ENCODE peak calls at places on chromosomes 5 and 9, in ten cellular contexts. G, W, L, C, K, P, E, Z, O and R are unnamed samples. For H3K4me1, the result is how much of the 10 kb centered on the place peaks cover.

GRCh38 chr5:35009657-35010056 is 38.1 kb downstream of the AGXT2 start:
- DNase-seq in G (no peak), O (no peak), P (no peak), L (no peak), Z (no peak), C (no peak), E (peak), K (no peak), W (no peak), R (no peak)

GRCh38 chr5:9170026-9170425 is 375.8 kb downstream of the SEMA5A start:
- DNase-seq in E (no peak), K (no peak), G (no peak), P (no peak), C (no peak), W (no peak), L (no peak), O (no peak), Z (no peak), R (no peak)

GRCh38 chr5:114857951-114858401 is 311.7 kb downstream of the TRIM36 start:
- DNase-seq in Z (no peak), E (no peak), W (no peak), P (no peak), C (peak), K (no peak), G (no peak), O (no peak), L (peak), R (no peak)

GRCh38 chr9:13279284-13280162 is at the start of gene MPDZ:
- DNase-seq in W (no peak), Z (no peak), P (peak), E (peak), O (peak), L (peak), C (peak), G (peak), K (peak), R (no peak)

GRCh38 chr9:37511006-37511714 is 25.4 kb downstream of the POLR1E start:
- DNase-seq in E (no peak), O (no peak), K (no peak), G (no peak), L (peak), W (no peak), C (no peak), P (peak), Z (no peak), R (peak)

GRCh38 chr9:69013404-69013727 is 547 bp downstream of the PRKACG start:
- DNase-seq in W (no peak), K (no peak), G (no peak), C (no peak), P (no peak), O (no peak), E (no peak), Z (no peak), L (no peak), R (no peak)

GRCh38 chr5:171309276-171309525 is 153 bp downstream of the TLX3 start:
- DNase-seq in O (no peak), K (no peak), W (no peak), E (no peak), G (no peak), C (no peak), Z (no peak), P (no peak), L (no peak), R (no peak)

GRCh38 chr9:112711050-112711689 is 6.7 kb downstream of the INIP start:
- DNase-seq in Z (no peak), W (no peak), C (no peak), L (peak), O (no peak), G (no peak), P (peak), K (no peak), E (peak), R (peak)

GRCh38 chr5:148482697-148483462 is 99.1 kb downstream of the FBXO38 start:
- DNase-seq in W (peak), G (no peak), E (peak), Z (peak), C (peak), K (peak), P (peak), O (no peak), L (peak), R (peak)

DNA sequence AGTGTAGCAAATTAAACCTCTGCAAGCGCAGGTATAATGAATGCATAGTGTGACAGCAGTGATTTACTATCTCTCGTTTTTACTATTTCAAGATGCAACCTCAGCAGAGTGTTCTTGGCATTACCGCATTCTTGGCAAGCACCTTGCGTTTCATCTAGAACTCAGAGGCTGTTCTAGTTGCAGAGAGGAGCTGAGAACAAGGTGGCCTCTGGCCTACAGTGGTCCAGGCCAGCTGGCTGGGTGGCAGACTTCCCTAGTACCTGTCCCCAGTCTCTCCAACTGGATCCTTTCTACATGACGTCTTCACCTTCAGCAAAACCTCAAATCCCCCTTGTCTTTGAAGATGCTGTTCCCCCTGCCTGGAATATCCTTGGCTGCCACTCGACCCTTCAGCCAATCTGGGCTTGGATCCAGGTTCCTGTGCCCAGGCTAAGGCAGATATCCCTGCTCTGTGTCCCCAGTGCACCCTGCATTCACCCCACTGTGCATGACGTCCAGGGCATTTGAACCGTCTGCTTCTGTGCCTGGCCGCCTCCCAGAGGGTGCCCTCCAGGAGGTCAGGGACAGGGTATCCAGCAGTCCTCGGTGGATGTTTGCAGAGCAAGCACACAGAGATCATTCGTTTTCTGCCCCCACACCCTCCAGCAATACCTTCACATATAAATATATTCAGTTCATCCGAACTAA is 120.4 kb upstream of the CPEB4 start:
- DNase-seq in L (no peak), P (no peak), K (peak), W (no peak), G (no peak), E (no peak), C (peak), O (no peak), Z (no peak), R (no peak)
- H3K4me3 ChIP-seq in L (no peak), P (no peak), K (no peak), W (no peak), G (no peak), E (no peak), C (no peak), O (no peak), Z (no peak), R (no peak)

GRCh38 chr9:97633859-97634485 is 351 bp downstream of the NCBP1 start:
- DNase-seq in O (no peak), E (no peak), Z (no peak), C (no peak), L (no peak), P (no peak), G (no peak), K (no peak), W (no peak), R (peak)

GRCh38 chr9:97636903-97637302 is 3.3 kb downstream of the NCBP1 start:
- DNase-seq in K (no peak), C (no peak), O (no peak), P (no peak), G (no peak), L (no peak), E (no peak), Z (no peak), W (no peak), R (no peak)

GRCh38 chr9:97632406-97632991 is 669 bp downstream of the TSTD2 start:
- DNase-seq in W (peak), G (peak), P (peak), O (peak), L (peak), C (peak), E (peak), Z (no peak), K (peak), R (no peak)

GRCh38 chr9:97632992-97633858 is at the start of the genes NCBP1 and TSTD2:
- DNase-seq in W (peak), O (peak), G (peak), K (peak), E (peak), P (peak), C (peak), Z (peak), L (peak), R (peak)

GRCh38 chr9:97635026-97635425 is 1.4 kb downstream of the NCBP1 start:
- DNase-seq in P (no peak), C (no peak), K (no peak), W (no peak), L (no peak), Z (no peak), O (no peak), E (no peak), G (no peak), R (no peak)
- H3K4me1 ChIP-seq in P (under half), C (half or more), K (under half), W (under half), L (under half), Z (half or more), O (under half), E (under half), G (under half), R (under half)

GRCh38 chr5:137751869-137752491 is 2.2 kb downstream of the HNRNPA0 start:
- DNase-seq in W (no peak), O (no peak), L (peak), K (peak), C (no peak), P (peak), G (no peak), Z (peak), E (peak), R (peak)

GRCh38 chr5:137753227-137753985 is 757 bp downstream of the HNRNPA0 start:
- DNase-seq in L (peak), E (no peak), K (peak), P (peak), G (peak), C (peak), O (peak), Z (peak), W (peak), R (peak)

GRCh38 chr5:137753986-137754235 is 252 bp downstream of the HNRNPA0 start:
- DNase-seq in Z (no peak), L (no peak), E (no peak), G (no peak), O (no peak), K (no peak), P (no peak), C (no peak), W (no peak), R (no peak)

GRCh38 chr5:137754236-137754960 is at the start of gene HNRNPA0:
- DNase-seq in K (peak), C (peak), P (peak), L (peak), Z (peak), O (peak), E (peak), W (peak), G (peak), R (peak)

GRCh38 chr5:137752873-137753226 is 1.3 kb downstream of the HNRNPA0 start:
- DNase-seq in G (no peak), L (no peak), P (no peak), K (peak), Z (no peak), C (no peak), O (no peak), W (no peak), E (peak), R (peak)
- H3K4me3 ChIP-seq in G (peak), L (peak), P (peak), K (peak), Z (peak), C (peak), O (peak), W (peak), E (peak), R (peak)

GRCh38 chr9:91803143-91803940 is 146.7 kb downstream of the ROR2 start:
- DNase-seq in O (peak), G (no peak), P (no peak), W (no peak), Z (no peak), L (no peak), C (no peak), K (no peak), E (peak), R (no peak)

GRCh38 chr9:91807640-91808246 is 142.3 kb downstream of the ROR2 start:
- DNase-seq in O (peak), W (no peak), K (no peak), Z (no peak), C (peak), L (no peak), P (no peak), E (no peak), G (no peak), R (no peak)

GRCh38 chr9:91803970-91804752 is 145.9 kb downstream of the ROR2 start:
- DNase-seq in E (no peak), L (no peak), W (no peak), G (no peak), O (peak), P (no peak), K (no peak), C (no peak), Z (no peak), R (no peak)

GRCh38 chr9:91802391-91802790 is 147.6 kb downstream of the ROR2 start:
- DNase-seq in P (no peak), E (peak), K (no peak), W (no peak), O (peak), Z (no peak), C (peak), G (no peak), L (no peak), R (no peak)

GRCh38 chr9:91805031-91805430 is 145.0 kb downstream of the ROR2 start:
- DNase-seq in E (no peak), K (no peak), L (no peak), C (peak), G (no peak), Z (no peak), P (no peak), W (no peak), O (peak), R (no peak)
- H3K4me1 ChIP-seq in E (under half), K (under half), L (under half), C (under half), G (under half), Z (under half), P (under half), W (under half), O (under half), R (under half)

DNA sequence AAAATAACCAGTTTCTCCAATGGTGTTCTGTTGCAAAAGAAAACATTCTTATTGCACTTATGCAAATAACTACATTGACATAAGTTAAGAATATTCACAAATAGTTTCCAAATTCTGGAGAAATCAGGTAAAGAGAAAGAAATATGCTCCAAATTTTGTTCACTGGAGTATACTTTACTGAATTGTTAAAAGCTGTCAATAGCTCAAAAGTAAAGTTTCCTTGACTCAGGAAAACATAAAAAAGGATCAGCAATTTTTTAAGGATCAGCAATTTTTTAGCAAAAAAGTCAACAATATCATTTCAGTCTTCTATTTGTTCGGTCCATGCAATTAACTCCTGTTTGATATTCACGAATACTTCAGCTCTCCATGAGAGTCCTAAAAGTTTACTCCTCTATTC is 51.6 kb downstream of the ANXA2R start:
- DNase-seq in Z (no peak), C (no peak), G (no peak), L (no peak), W (no peak), E (no peak), K (no peak), P (no peak), O (no peak), R (no peak)
- H3K4me3 ChIP-seq in Z (peak), C (no peak), G (no peak), L (no peak), W (peak), E (no peak), K (no peak), P (no peak), O (no peak), R (no peak)

GRCh38 chr9:90772381-90772780 is 29.2 kb upstream of the SYK start:
- DNase-seq in G (no peak), W (no peak), C (no peak), O (no peak), Z (no peak), E (no peak), P (no peak), L (no peak), K (no peak), R (no peak)

GRCh38 chr9:90773593-90773992 is 28.0 kb upstream of the SYK start:
- DNase-seq in Z (no peak), C (no peak), E (no peak), O (no peak), G (no peak), W (no peak), L (peak), K (no peak), P (peak), R (peak)

GRCh38 chr9:90778746-90779145 is 22.9 kb upstream of the SYK start:
- DNase-seq in K (no peak), O (no peak), Z (no peak), L (peak), E (no peak), C (no peak), W (no peak), P (no peak), G (no peak), R (no peak)

GRCh38 chr9:90774682-90775081 is 26.9 kb upstream of the SYK start:
- DNase-seq in E (no peak), Z (no peak), K (no peak), O (no peak), C (no peak), W (no peak), G (no peak), L (no peak), P (no peak), R (peak)

GRCh38 chr9:90775657-90776056 is 26.0 kb upstream of the SYK start:
- DNase-seq in K (no peak), P (no peak), G (no peak), L (no peak), W (no peak), Z (no peak), C (no peak), O (no peak), E (no peak), R (peak)
- H3K4me1 ChIP-seq in K (under half), P (under half), G (under half), L (under half), W (under half), Z (under half), C (under half), O (under half), E (under half), R (under half)

GRCh38 chr5:132747064-132747692 is at the start of gene CCNI2:
- DNase-seq in L (peak), Z (peak), O (no peak), K (peak), P (peak), E (no peak), W (peak), G (no peak), C (no peak), R (no peak)

GRCh38 chr5:132746592-132747063 is 598 bp upstream of the CCNI2 start:
- DNase-seq in Z (no peak), W (peak), K (peak), O (no peak), E (no peak), P (no peak), C (no peak), L (peak), G (no peak), R (peak)

GRCh38 chr5:132748522-132749000 is 1.3 kb downstream of the CCNI2 start:
- DNase-seq in C (no peak), Z (no peak), L (no peak), E (no peak), G (no peak), O (no peak), W (no peak), P (no peak), K (no peak), R (no peak)

GRCh38 chr5:132749506-132749905 is 2.3 kb downstream of the CCNI2 start:
- DNase-seq in E (no peak), K (no peak), P (no peak), O (no peak), G (no peak), C (no peak), W (no peak), Z (no peak), L (no peak), R (no peak)

GRCh38 chr5:132747693-132748440 is 641 bp downstream of the CCNI2 start:
- DNase-seq in O (no peak), E (no peak), L (no peak), P (no peak), Z (peak), W (peak), K (peak), C (no peak), G (no peak), R (no peak)
- H3K4me3 ChIP-seq in O (peak), E (peak), L (peak), P (no peak), Z (peak), W (peak), K (peak), C (peak), G (no peak), R (no peak)